ENCODE peak calls at places on chromosomes 6 and 20, in four cellular contexts. H is pancreas, Z is NCI-H460, R is kidney tubule cell. W is an unnamed sample.

GRCh38 chr20:17992847-17993508 is 24.2 kb downstream of the MGME1 start:
- DNase-seq in H (no peak), Z (no peak), R (peak; percentile 31), W (no peak)

GRCh38 chr6:125597411-125598253 is 151.8 kb upstream of the HEY2 start:
- DNase-seq in H (no peak), Z (no peak), R (peak; percentile 58), W (no peak)

GRCh38 chr6:7786206-7786605 is 60.3 kb downstream of the BMP6 start:
- DNase-seq in H (no peak), Z (no peak), R (no peak), W (no peak)

GRCh38 chr6:163652328-163652727 is 237.8 kb downstream of the QKI start:
- DNase-seq in H (no peak), Z (no peak), R (no peak), W (no peak)

GRCh38 chr6:40960784-40961430 is 78.1 kb downstream of the UNC5CL start:
- DNase-seq in H (no peak), Z (no peak), R (peak; percentile 61), W (no peak)

GRCh38 chr6:5260111-5260620 is 584 bp downstream of the LYRM4 start:
- DNase-seq in H (peak; percentile 68), Z (peak; percentile 31), R (peak; percentile 79), W (peak; percentile 73)

GRCh38 chr20:63145156-63145555 is 70.8 kb downstream of the YTHDF1 start:
- DNase-seq in H (no peak), Z (peak; percentile 60), R (peak; percentile 58), W (no peak)

GRCh38 chr6:138336221-138336620 is 41.5 kb upstream of the SMIM28 start:
- DNase-seq in H (no peak), Z (no peak), R (no peak), W (no peak)

GRCh38 chr20:17752452-17752851 is 52.7 kb downstream of the BANF2 start:
- DNase-seq in H (no peak), Z (no peak), R (no peak), W (no peak)

GRCh38 chr6:162468326-162468725 is 259.2 kb downstream of the PRKN start:
- DNase-seq in H (no peak), Z (no peak), R (no peak), W (no peak)

GRCh38 chr6:90028080-90028778 is 134.0 kb downstream of the GJA10 start:
- DNase-seq in H (no peak), Z (no peak), R (peak; percentile 13), W (no peak)

GRCh38 chr6:27213544-27214125 is 33.9 kb upstream of the PRSS16 start:
- DNase-seq in H (no peak), Z (peak; percentile 64), R (peak; percentile 43), W (peak; percentile 31)

GRCh38 chr20:14918281-14918680 is 580.9 kb upstream of the FLRT3 start:
- DNase-seq in H (no peak), Z (no peak), R (no peak), W (no peak)

GRCh38 chr6:56047931-56048520 is 172.6 kb upstream of the BMP5 start:
- DNase-seq in H (no peak), Z (no peak), R (no peak), W (no peak)

GRCh38 chr6:127855542-127856159 is 45.2 kb downstream of the THEMIS start:
- DNase-seq in H (no peak), Z (no peak), R (peak; percentile 16), W (peak; percentile 20)

GRCh38 chr20:61927826-61928541 is 137.7 kb downstream of the TAF4 start:
- DNase-seq in H (no peak), Z (no peak), R (no peak), W (no peak)

GRCh38 chr20:46255440-46256104 is 52.7 kb downstream of the CDH22 start:
- DNase-seq in H (peak; percentile 76), Z (no peak), R (peak; percentile 94), W (peak; percentile 31)

GRCh38 chr6:119344306-119344705 is 5.3 kb downstream of the MAN1A1 start:
- DNase-seq in H (no peak), Z (no peak), R (no peak), W (no peak)

GRCh38 chr20:50292324-50293243 is 102.0 kb downstream of the CEBPB start:
- DNase-seq in H (peak; percentile 83), Z (peak; percentile 90), R (peak; percentile 91), W (peak; percentile 97)

GRCh38 chr6:24775520-24776058 is 852 bp downstream of the GMNN start:
- DNase-seq in H (no peak), Z (peak; percentile 27), R (peak; percentile 64), W (no peak)

GRCh38 chr6:75396005-75396800 is 97.4 kb downstream of the FILIP1 start:
- DNase-seq in H (no peak), Z (no peak), R (no peak), W (no peak)

GRCh38 chr20:17682103-17682888 is at the start of gene RRBP1:
- DNase-seq in H (peak; percentile 99), Z (peak; percentile 98), R (peak; percentile 99), W (peak; percentile 99)

GRCh38 chr6:133067960-133068359 is 173.2 kb upstream of the EYA4 start:
- DNase-seq in H (no peak), Z (no peak), R (no peak), W (no peak)

GRCh38 chr6:153092082-153093013 is 38.7 kb downstream of the RGS17 start:
- DNase-seq in H (no peak), Z (no peak), R (peak; percentile 82), W (no peak)

W was measured in A549.